ENCODE peak calls at places on chromosomes 4 and X, in seven cellular contexts. W is uterus, J is tibial artery, G is cardiac muscle cell, C is GM12865, Z is SK-N-SH, H is choroid plexus epithelial cell. X is an unnamed sample.

GRCh38 chrX:9349572-9350259 is 115.1 kb upstream of the TBL1X start:
- DNase-seq in W (no peak), J (no peak), G (no peak), C (no peak), Z (peak), H (no peak), X (no peak)

GRCh38 chr4:84258905-84259830 is 239.9 kb downstream of the NKX6-1 start:
- DNase-seq in W (no peak), J (no peak), G (peak), C (peak), Z (no peak), H (peak), X (peak)

GRCh38 chr4:187576751-187577150 is 418.8 kb upstream of the ZFP42 start:
- DNase-seq in W (no peak), J (no peak), G (no peak), C (no peak), Z (peak), H (no peak), X (no peak)

GRCh38 chr4:71709961-71710360 is 73.9 kb downstream of the GC start:
- DNase-seq in W (no peak), J (no peak), G (peak), C (no peak), Z (no peak), H (no peak), X (peak)

GRCh38 chr4:39502034-39502658 is 25.1 kb downstream of the UGDH start:
- DNase-seq in W (no peak), J (no peak), G (peak), C (no peak), Z (no peak), H (peak), X (no peak)

GRCh38 chrX:68699960-68700746 is 52.7 kb downstream of the STARD8 start:
- DNase-seq in W (no peak), J (no peak), G (peak), C (no peak), Z (no peak), H (no peak), X (no peak)

GRCh38 chr4:142741995-142742394 is 104.1 kb downstream of the INPP4B start:
- DNase-seq in W (no peak), J (no peak), G (no peak), C (no peak), Z (no peak), H (no peak), X (no peak)

GRCh38 chr4:25621027-25621930 is 34.4 kb upstream of the SLC34A2 start:
- DNase-seq in W (no peak), J (no peak), G (no peak), C (peak), Z (no peak), H (peak), X (no peak)

GRCh38 chrX:8815460-8816065 is 14.4 kb upstream of the FAM9A start:
- DNase-seq in W (no peak), J (no peak), G (peak), C (peak), Z (peak), H (peak), X (peak)

GRCh38 chrX:125436855-125437254 is 117.2 kb downstream of the TEX13C start:
- DNase-seq in W (no peak), J (no peak), G (peak), C (peak), Z (no peak), H (peak), X (no peak)

GRCh38 chrX:153946910-153947769 is 2.7 kb upstream of the RENBP start:
- DNase-seq in W (no peak), J (peak), G (peak), C (peak), Z (peak), H (peak), X (peak)

GRCh38 chr4:139876328-139876941 is 210.8 kb downstream of the MGST2 start:
- DNase-seq in W (no peak), J (no peak), G (no peak), C (no peak), Z (peak), H (peak), X (no peak)

GRCh38 chrX:111719426-111720210 is 38.6 kb downstream of the ALG13 start:
- DNase-seq in W (no peak), J (no peak), G (peak), C (no peak), Z (peak), H (peak), X (no peak)
- TF ChIP-seq CTCF in W (no peak), J (no peak), G (peak), C (peak), Z (peak), H (peak), X (no peak)

DNA sequence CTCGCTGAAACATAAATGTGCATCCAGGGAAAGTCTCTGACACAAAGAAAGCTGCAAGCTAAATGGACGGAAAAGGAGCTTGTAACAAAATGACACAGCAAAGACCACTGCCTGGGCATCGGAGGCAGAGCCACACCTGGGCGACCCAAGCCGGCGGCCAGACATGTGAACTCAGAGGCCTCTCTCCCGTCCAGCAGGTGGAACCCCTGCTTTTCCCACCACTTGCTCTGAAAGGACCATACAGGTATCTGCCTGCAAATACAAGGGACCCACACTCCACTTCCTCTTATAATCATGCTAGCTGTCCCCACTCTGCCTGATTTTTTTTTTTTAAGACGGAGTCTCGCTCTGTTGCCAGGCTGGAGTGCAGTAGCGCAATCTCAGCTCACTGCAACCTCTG is 12.0 kb downstream of the CPLX1 start:
- DNase-seq in W (no peak), J (no peak), G (no peak), C (peak), Z (no peak), H (no peak), X (no peak)
- TF ChIP-seq CTCF in W (no peak), J (no peak), G (no peak), C (peak), Z (no peak), H (no peak), X (no peak)

GRCh38 chrX:133840415-133840814 is 145.0 kb downstream of the GPC3 start:
- DNase-seq in W (no peak), J (no peak), G (no peak), C (no peak), Z (no peak), H (no peak), X (no peak)

GRCh38 chrX:133838761-133839676 is 146.4 kb downstream of the GPC3 start:
- DNase-seq in W (no peak), J (no peak), G (peak), C (peak), Z (peak), H (peak), X (peak)
- TF ChIP-seq CTCF in W (no peak), J (no peak), G (peak), C (peak), Z (peak), H (peak), X (peak)

GRCh38 chr4:155187989-155188388 is 20.4 kb upstream of the NPY2R start:
- DNase-seq in W (no peak), J (no peak), G (no peak), C (no peak), Z (no peak), H (no peak), X (no peak)

DNA sequence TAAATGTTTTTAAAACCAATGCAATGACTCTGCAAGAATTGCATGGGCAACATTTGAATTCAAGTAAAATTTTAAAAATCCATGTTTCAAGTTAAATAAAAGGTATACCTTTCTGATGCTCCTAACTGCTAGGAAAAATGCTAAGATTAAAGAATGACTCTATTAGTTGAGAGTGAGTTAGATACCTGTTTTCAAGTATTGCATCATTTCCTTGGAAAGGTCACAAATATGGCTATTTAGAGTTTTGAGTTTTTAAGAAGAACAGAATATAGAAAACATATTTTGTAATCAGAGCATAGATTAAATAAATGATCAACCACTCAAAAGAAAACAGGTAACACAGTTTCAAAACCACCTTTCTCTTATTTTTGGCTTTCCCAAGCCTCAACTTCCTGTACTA is 18.3 kb upstream of the NPY2R start:
- DNase-seq in W (no peak), J (no peak), G (no peak), C (no peak), Z (no peak), H (no peak), X (no peak)
- TF ChIP-seq CTCF in W (no peak), J (no peak), G (no peak), C (no peak), Z (no peak), H (no peak), X (no peak)

DNA sequence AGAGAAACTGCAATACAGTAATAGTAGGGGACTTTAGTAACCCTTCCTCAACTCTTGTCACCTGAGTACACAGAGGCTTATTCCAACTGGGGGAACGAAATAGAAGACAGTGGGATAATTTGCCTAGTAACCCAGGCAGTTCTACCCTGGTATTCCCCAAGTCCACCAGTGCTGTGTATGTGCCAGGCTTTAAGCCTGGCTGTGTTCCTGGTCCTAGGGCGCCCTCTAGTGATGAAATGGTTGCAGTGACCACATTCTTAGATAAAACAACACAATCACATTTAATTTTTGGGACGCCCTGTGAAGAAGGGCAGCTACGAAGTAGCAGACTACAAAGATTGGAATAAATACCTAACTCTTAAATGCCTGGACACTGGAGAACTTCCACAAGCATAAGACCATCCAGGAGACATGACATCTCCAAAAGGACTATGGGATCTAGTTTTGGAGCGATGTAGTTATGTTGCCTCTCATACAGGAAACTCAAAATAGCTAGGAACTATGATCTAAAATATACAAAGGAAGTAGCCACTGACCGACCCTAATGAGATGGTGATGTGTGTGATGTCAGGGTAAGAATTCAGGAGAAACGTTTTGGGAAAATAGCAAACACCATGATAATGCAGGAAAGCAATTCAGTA is 288.5 kb upstream of the ZCCHC13 start:
- DNase-seq in W (peak), J (no peak), G (peak), C (peak), Z (peak), H (peak), X (peak)
- TF ChIP-seq CTCF in W (peak), J (peak), G (peak), C (peak), Z (peak), H (peak), X (peak)

DNA sequence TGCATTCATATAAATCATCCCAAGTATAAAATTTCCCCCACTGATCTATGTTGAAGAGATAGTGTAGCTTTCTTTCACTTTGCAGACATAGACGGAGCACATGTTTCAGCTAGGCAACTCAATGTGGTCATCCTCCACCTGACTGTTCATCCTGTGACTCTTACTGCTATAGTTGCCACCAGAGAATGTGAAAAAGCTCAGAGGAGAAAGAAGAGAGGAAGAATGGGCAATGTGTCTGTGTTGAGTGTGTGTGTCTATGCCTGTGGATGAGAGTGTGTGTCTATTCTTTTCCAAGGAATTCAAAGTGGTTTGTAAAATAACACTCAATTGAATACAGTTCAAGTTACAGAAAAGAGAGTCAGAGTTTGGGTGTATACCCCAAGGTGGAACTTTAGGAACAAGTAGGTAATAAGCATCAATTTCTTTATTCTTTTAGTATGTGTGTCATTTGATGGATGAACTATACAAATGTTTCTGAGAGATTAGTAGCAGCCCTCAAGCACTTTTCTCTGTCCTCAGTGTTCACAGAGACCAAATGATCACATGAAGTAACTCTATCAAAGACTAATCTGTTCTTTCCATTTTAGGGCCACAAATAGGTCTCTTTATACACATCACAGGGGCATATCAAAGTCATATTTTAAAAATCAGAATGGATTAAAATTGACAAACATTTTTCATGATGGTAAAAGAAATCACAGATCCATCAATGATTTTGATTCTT is 2.3 kb downstream of the SNCA start:
- DNase-seq in W (no peak), J (no peak), G (no peak), C (no peak), Z (no peak), H (no peak), X (no peak)
- TF ChIP-seq CTCF in W (no peak), J (no peak), G (no peak), C (no peak), Z (no peak), H (no peak), X (no peak)